ENCODE peak calls at places on chromosome 10, in four cellular contexts. D, Y, N and V are unnamed samples. For H3K4me1, the result is how much of the 10 kb centered on the place peaks cover.

GRCh38 chr10:124731551-124731950 is 12.6 kb downstream of the FAM53B start:
- DNase-seq in D (no peak), Y (no peak), N (no peak), V (no peak)

GRCh38 chr10:3873728-3874461 is 88.9 kb upstream of the KLF6 start:
- DNase-seq in D (no peak), Y (no peak), N (no peak), V (no peak)

GRCh38 chr10:59805043-59805442 is 51.8 kb upstream of the MRLN start:
- DNase-seq in D (peak), Y (no peak), N (peak), V (no peak)

GRCh38 chr10:97005349-97005748 is 173.3 kb downstream of the LCOR start:
- DNase-seq in D (no peak), Y (no peak), N (no peak), V (no peak)

GRCh38 chr10:94042001-94042813 is 48.5 kb downstream of the PLCE1 start:
- DNase-seq in D (no peak), Y (no peak), N (no peak), V (no peak)

GRCh38 chr10:113073549-113074189 is 123.6 kb downstream of the TCF7L2 start:
- DNase-seq in D (no peak), Y (peak), N (peak), V (peak)

GRCh38 chr10:47182934-47183725 is 116.9 kb upstream of the GDF10 start:
- DNase-seq in D (no peak), Y (no peak), N (no peak), V (no peak)

GRCh38 chr10:7417103-7417623 is 6.3 kb upstream of the SFMBT2 start:
- DNase-seq in D (no peak), Y (no peak), N (no peak), V (no peak)

GRCh38 chr10:58189269-58189668 is 78.4 kb downstream of the IPMK start:
- DNase-seq in D (no peak), Y (no peak), N (no peak), V (no peak)

GRCh38 chr10:13349776-13350274 is 1.7 kb upstream of the SEPHS1 start:
- DNase-seq in D (peak), Y (peak), N (peak), V (peak)

GRCh38 chr10:118251791-118252190 is 90.3 kb downstream of the FAM204A start:
- DNase-seq in D (no peak), Y (no peak), N (no peak), V (no peak)

GRCh38 chr10:124657806-124658205 is 86.4 kb downstream of the FAM53B start:
- DNase-seq in D (no peak), Y (no peak), N (no peak), V (no peak)

GRCh38 chr10:132231656-132232552 is 45.2 kb downstream of the DPYSL4 start:
- DNase-seq in D (no peak), Y (no peak), N (no peak), V (no peak)

GRCh38 chr10:5894458-5894857 is 4.4 kb downstream of the FBH1 start:
- DNase-seq in D (no peak), Y (no peak), N (no peak), V (no peak)

GRCh38 chr10:95864906-95865813 is 42.6 kb upstream of the CC2D2B start:
- DNase-seq in D (peak), Y (no peak), N (no peak), V (no peak)

GRCh38 chr10:7890802-7891201 is 72.5 kb downstream of the TAF3 start:
- DNase-seq in D (no peak), Y (no peak), N (no peak), V (no peak)

GRCh38 chr10:69854685-69855345 is 53.1 kb downstream of the COL13A1 start:
- DNase-seq in D (no peak), Y (no peak), N (peak), V (no peak)

GRCh38 chr10:58993480-58994221 is 182.8 kb upstream of the PHYHIPL start:
- DNase-seq in D (no peak), Y (no peak), N (no peak), V (no peak)

GRCh38 chr10:12656518-12657142 is 307.3 kb downstream of the CAMK1D start:
- DNase-seq in D (no peak), Y (no peak), N (no peak), V (no peak)

GRCh38 chr10:130901311-130902165 is 410.0 kb downstream of the TCERG1L start:
- DNase-seq in D (no peak), Y (no peak), N (no peak), V (no peak)

GRCh38 chr10:115969591-115969990 is 303.4 kb downstream of the GFRA1 start:
- DNase-seq in D (no peak), Y (no peak), N (no peak), V (no peak)

GRCh38 chr10:91076991-91077548 is 143.4 kb upstream of the PCGF5 start:
- DNase-seq in D (no peak), Y (no peak), N (no peak), V (no peak)
- H3K4me3 ChIP-seq in D (no peak), Y (no peak), N (no peak), V (no peak)

GRCh38 chr10:123550680-123551096 is 115.5 kb upstream of the GPR26 start:
- DNase-seq in D (no peak), Y (no peak), N (no peak), V (no peak)
- H3K4me1 ChIP-seq in D (under half), Y (under half), N (under half), V (under half)

DNA sequence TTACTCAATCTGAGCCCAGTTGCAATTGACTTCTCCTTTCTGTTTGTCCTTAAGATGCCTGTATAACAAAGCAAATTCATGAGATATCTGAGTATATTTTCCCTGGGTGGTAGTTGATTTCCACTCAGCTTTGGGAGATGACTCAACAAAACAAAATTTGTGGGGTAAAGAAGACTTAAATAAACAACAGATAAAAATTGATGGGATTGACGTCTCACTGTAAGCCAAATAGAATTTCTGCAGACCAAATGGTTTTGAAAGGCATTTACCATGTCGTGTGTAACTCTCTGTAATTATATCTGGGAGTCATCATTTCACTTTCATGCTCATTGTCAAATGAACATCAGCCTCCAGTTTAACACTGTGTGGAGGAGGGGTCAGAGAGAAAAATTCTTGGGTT is 255.4 kb upstream of the MYO3A start:
- DNase-seq in D (no peak), Y (no peak), N (no peak), V (no peak)
- TF ChIP-seq EP300 in D (no peak), Y (no peak), N (no peak), V (no peak)

GRCh38 chr10:44372181-44372580 is 12.7 kb downstream of the CXCL12 start:
- DNase-seq in D (no peak), Y (no peak), N (no peak), V (no peak)

GRCh38 chr10:44373341-44373995 is 11.4 kb downstream of the CXCL12 start:
- DNase-seq in D (no peak), Y (no peak), N (no peak), V (no peak)

GRCh38 chr10:44369296-44369695 is 15.6 kb downstream of the CXCL12 start:
- DNase-seq in D (no peak), Y (no peak), N (no peak), V (no peak)

GRCh38 chr10:44369851-44370250 is 15.0 kb downstream of the CXCL12 start:
- DNase-seq in D (no peak), Y (no peak), N (no peak), V (no peak)

GRCh38 chr10:44370731-44371248 is 14.1 kb downstream of the CXCL12 start:
- DNase-seq in D (no peak), Y (no peak), N (no peak), V (no peak)
- H3K4me3 ChIP-seq in D (no peak), Y (no peak), N (no peak), V (no peak)

GRCh38 chr10:71234017-71234894 is 21.9 kb downstream of the UNC5B start:
- DNase-seq in D (peak), Y (no peak), N (no peak), V (no peak)

GRCh38 chr10:71234970-71235681 is 22.8 kb downstream of the UNC5B start:
- DNase-seq in D (peak), Y (no peak), N (no peak), V (no peak)

GRCh38 chr10:71236822-71237682 is 24.7 kb downstream of the UNC5B start:
- DNase-seq in D (no peak), Y (no peak), N (no peak), V (no peak)

GRCh38 chr10:71236286-71236685 is 23.9 kb downstream of the UNC5B start:
- DNase-seq in D (no peak), Y (no peak), N (no peak), V (no peak)

GRCh38 chr10:71235808-71236207 is 23.4 kb downstream of the UNC5B start:
- DNase-seq in D (no peak), Y (no peak), N (no peak), V (no peak)
- H3K4me1 ChIP-seq in D (half or more), Y (under half), N (half or more), V (under half)

GRCh38 chr10:50384839-50385238 is 133.5 kb upstream of the ASAH2 start:
- DNase-seq in D (no peak), Y (no peak), N (no peak), V (no peak)
- TF ChIP-seq EP300 in D (no peak), Y (no peak), N (no peak), V (no peak)

GRCh38 chr10:56586391-56586790 is 225.3 kb upstream of the ZWINT start:
- DNase-seq in D (no peak), Y (no peak), N (no peak), V (no peak)
- H3K4me3 ChIP-seq in D (no peak), Y (no peak), N (no peak), V (no peak)

DNA sequence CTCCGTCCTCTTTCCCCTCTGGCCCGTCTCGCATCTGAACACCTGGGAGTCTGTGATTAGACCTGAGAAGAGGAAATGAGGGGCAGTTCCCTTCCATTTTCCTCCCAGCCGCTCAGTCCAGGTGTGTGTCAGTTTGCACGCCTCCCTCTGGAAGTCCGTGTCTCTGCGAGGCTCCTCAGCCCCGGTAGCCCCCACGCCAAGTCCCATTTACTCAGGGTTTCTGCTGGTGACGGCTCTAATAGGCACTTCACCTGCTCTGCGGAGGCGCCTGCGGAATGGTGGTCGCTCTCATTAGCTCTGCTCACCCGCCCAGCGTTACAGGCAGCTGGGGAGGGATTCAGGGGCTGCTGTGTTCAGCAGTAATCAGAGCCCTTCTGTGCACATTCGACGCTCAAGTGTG is 179.9 kb downstream of the MGMT start:
- DNase-seq in D (no peak), Y (no peak), N (no peak), V (no peak)
- H3K4me1 ChIP-seq in D (under half), Y (under half), N (under half), V (under half)